ENCODE peak calls at places on chromosomes 7 and 10, in six cellular contexts. F is BE2C; M is activated CD8-positive, alpha-beta T cell treated with anti-CD3 and anti-CD28 coated beads for 36 hours; V is keratinocyte; P is AG04450; A is CD4-positive, alpha-beta T cell. C is an unnamed sample.
A peak's percentile ranks its signal among the peaks of the same experiment; 100 is the strongest.

GRCh38 chr10:127145173-127145572 is 51.2 kb downstream of the INSYN2A start:
- DNase-seq in M (no peak), P (peak; percentile 47), F (no peak), A (no peak), V (no peak), C (no peak)

GRCh38 chr7:155962968-155963300 is 150.7 kb upstream of the SHH start:
- DNase-seq in V (no peak), F (no peak), A (no peak), M (no peak), P (no peak), C (no peak)

GRCh38 chr7:107594961-107595737 is 15.1 kb downstream of the BCAP29 start:
- DNase-seq in V (peak; percentile 92), F (no peak), M (no peak), P (peak; percentile 59), A (no peak), C (no peak)

GRCh38 chr7:36795451-36796021 is 71.2 kb upstream of the AOAH start:
- DNase-seq in F (no peak), M (no peak), P (no peak), V (peak; percentile 55), A (no peak), C (no peak)

GRCh38 chr7:80255656-80256055 is 121.0 kb downstream of the GNAI1 start:
- DNase-seq in V (no peak), A (no peak), F (no peak), M (no peak), P (no peak), C (no peak)

GRCh38 chr10:96991313-96991841 is 159.3 kb downstream of the LCOR start:
- DNase-seq in M (no peak), V (no peak), P (peak; percentile 64), F (no peak), A (no peak), C (no peak)

GRCh38 chr10:36182059-36182654 is 540.1 kb upstream of the FZD8 start:
- DNase-seq in M (no peak), P (no peak), A (no peak), F (no peak), V (no peak), C (no peak)

GRCh38 chr10:5976689-5977470 is 463 bp downstream of the IL15RA start:
- DNase-seq in V (no peak), F (no peak), M (peak; percentile 69), P (no peak), A (peak; percentile 14), C (peak; percentile 61)

GRCh38 chr10:123864923-123865322 is 26.7 kb downstream of the CPXM2 start:
- DNase-seq in V (no peak), F (no peak), P (no peak), A (no peak), M (no peak), C (no peak)

GRCh38 chr10:77872947-77873557 is 53.5 kb downstream of the DLG5 start:
- DNase-seq in A (no peak), P (no peak), M (no peak), V (no peak), F (no peak), C (no peak)

GRCh38 chr7:2894118-2894940 is 50.2 kb upstream of the GNA12 start:
- DNase-seq in F (no peak), V (no peak), P (no peak), A (peak; percentile 13), M (peak; percentile 83), C (no peak)

GRCh38 chr7:2893411-2893861 is 49.3 kb upstream of the GNA12 start:
- DNase-seq in A (no peak), M (peak; percentile 69), P (no peak), V (no peak), F (no peak), C (no peak)

GRCh38 chr7:2896141-2896540 is 52.0 kb upstream of the GNA12 start:
- DNase-seq in A (no peak), V (no peak), M (no peak), F (no peak), P (no peak), C (no peak)

GRCh38 chr7:2892571-2892970 is 48.5 kb upstream of the GNA12 start:
- DNase-seq in A (no peak), V (no peak), P (no peak), M (no peak), F (no peak), C (no peak)

GRCh38 chr7:2897023-2897422 is 52.9 kb upstream of the GNA12 start:
- DNase-seq in M (no peak), F (no peak), P (no peak), A (no peak), V (no peak), C (no peak)
- TF ChIP-seq CTCF in M (no peak), F (no peak), P (no peak), A (no peak), V (no peak), C (no peak)

GRCh38 chr7:144516729-144517128 is 113.2 kb upstream of the NOBOX start:
- DNase-seq in M (no peak), F (no peak), V (no peak), A (no peak), P (no peak), C (no peak)

GRCh38 chr7:144515430-144515829 is 111.9 kb upstream of the NOBOX start:
- DNase-seq in M (no peak), V (no peak), F (no peak), A (no peak), P (no peak), C (no peak)

GRCh38 chr7:144517762-144518161 is 114.3 kb upstream of the NOBOX start:
- DNase-seq in M (no peak), F (no peak), A (no peak), P (no peak), V (no peak), C (no peak)

GRCh38 chr7:144508702-144509101 is 105.2 kb upstream of the NOBOX start:
- DNase-seq in V (no peak), M (no peak), A (no peak), P (no peak), F (no peak), C (no peak)

DNA sequence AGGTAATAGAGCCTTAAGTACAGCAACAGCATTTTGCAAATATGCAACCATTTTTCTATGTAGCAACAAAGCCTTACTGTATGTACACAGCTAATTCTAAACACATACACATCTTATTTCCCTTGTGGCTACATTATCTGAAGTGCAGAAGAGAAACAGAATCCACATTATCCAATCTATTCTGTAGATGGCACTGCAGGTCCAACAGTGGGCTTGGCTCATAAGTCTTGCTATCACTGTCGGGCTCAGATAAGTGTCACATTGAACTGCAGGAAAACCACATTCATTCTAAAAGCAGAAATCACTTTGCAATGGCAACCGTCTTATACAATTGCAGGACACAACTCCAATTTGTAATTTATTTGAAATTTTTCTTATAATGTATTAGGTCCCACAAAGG is 109.8 kb upstream of the NOBOX start:
- DNase-seq in F (no peak), V (no peak), P (no peak), M (peak; percentile 5), A (no peak), C (no peak)
- TF ChIP-seq CTCF in F (no peak), V (peak; percentile 28), P (no peak), M (no peak), A (no peak), C (no peak)

GRCh38 chr10:24904830-24905229 is 47.6 kb downstream of the PRTFDC1 start:
- DNase-seq in V (no peak), P (no peak), M (no peak), F (no peak), A (no peak), C (no peak)

GRCh38 chr10:24899571-24899970 is 52.8 kb downstream of the PRTFDC1 start:
- DNase-seq in P (no peak), F (no peak), M (no peak), A (no peak), V (no peak), C (no peak)

GRCh38 chr10:24900888-24901685 is 51.3 kb downstream of the PRTFDC1 start:
- DNase-seq in P (no peak), V (no peak), M (no peak), A (no peak), F (no peak), C (no peak)

GRCh38 chr10:24901686-24902399 is 50.6 kb downstream of the PRTFDC1 start:
- DNase-seq in A (no peak), P (peak; percentile 92), M (peak; percentile 23), F (no peak), V (peak; percentile 79), C (peak; percentile 73)

DNA sequence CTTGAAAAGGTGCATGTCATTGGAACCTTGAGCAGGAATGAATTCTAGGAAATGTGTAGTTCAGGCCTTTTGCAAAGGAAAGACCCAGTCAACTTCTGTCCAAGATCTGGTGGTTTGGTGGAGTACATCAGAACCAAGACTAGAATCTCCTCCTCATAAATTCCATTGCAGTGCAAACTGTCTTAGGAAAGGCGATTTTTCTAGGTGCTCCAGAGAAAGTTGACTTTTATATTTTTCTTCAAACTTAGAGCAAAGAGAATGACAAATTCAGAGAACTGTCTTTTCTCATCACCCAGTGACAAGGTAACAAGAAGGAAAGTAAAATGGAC is 50.0 kb downstream of the PRTFDC1 start:
- DNase-seq in P (no peak), F (no peak), V (no peak), M (no peak), A (no peak), C (no peak)
- TF ChIP-seq CTCF in P (no peak), F (no peak), V (no peak), M (no peak), A (no peak), C (no peak)

DNA sequence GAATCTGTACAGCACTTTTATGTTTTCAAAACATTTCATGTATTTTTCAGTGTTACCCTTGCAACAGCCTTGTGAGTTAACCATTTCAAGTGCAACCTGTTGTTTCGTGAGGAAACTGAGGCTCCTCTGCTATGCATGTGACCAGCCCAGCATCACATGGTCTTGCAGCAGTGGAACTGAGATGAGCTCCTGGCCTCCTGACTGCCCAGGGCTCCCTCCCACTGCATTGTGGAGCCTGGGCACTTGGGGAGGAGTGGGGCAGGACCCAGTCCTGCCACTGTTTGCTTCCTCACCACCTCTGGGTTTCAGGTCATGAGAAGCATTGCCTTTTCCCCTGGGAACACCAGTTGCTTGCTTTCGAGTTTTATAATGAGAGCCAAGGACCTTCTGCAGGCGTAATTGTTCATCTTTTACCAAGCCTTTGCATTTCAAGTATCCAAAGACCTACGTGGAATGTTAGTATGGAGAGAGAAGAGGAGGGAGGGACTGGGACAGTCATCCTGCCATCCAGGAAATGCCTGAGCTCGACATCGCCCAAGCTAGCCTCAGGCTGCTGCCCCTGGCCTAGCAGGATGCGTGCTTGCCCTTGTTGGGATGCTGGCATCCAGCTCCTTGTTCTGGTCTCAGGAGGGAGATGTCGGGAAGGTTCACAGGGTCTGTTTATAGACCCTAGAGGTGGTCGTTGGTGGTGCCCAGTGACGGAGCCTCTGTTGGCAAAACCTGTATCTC is 32.3 kb upstream of the BHLHA15 start:
- DNase-seq in V (no peak), A (no peak), F (no peak), M (no peak), P (no peak), C (no peak)
- TF ChIP-seq CTCF in V (no peak), A (no peak), F (no peak), M (no peak), P (no peak), C (no peak)